ENCODE peak calls at places on chromosomes 11 and 22, in seven cellular contexts. J, Z, G, Y, I, V and R are unnamed samples.

GRCh38 chr11:71311176-71311925 is 59.0 kb upstream of the SHANK2 start:
- DNase-seq in J (no peak), Z (no peak), G (peak; percentile 10), Y (no peak), I (peak; percentile 38), V (no peak), R (no peak)

GRCh38 chr11:113446938-113447337 is 28.3 kb downstream of the DRD2 start:
- DNase-seq in J (no peak), Z (no peak), G (no peak), Y (no peak), I (no peak), V (peak; percentile 52), R (no peak)

GRCh38 chr22:41524809-41525449 is 19.3 kb downstream of the POLR3H start:
- DNase-seq in J (peak; percentile 57), Z (peak; percentile 37), G (no peak), Y (no peak), I (no peak), V (no peak), R (peak; percentile 33)

GRCh38 chr11:63804259-63804658 is 9.0 kb upstream of the SPINDOC start:
- DNase-seq in J (no peak), Z (no peak), G (no peak), Y (no peak), I (no peak), V (peak; percentile 98), R (no peak)

GRCh38 chr11:35334385-35335090 is 84.8 kb downstream of the SLC1A2 start:
- DNase-seq in J (no peak), Z (no peak), G (no peak), Y (peak; percentile 49), I (no peak), V (no peak), R (no peak)

GRCh38 chr22:40363059-40363458 is 7.3 kb upstream of the SGSM3 start:
- DNase-seq in J (no peak), Z (no peak), G (no peak), Y (no peak), I (no peak), V (no peak), R (no peak)

GRCh38 chr22:46237453-46238158 is 12.5 kb downstream of the CDPF1 start:
- DNase-seq in J (no peak), Z (no peak), G (no peak), Y (no peak), I (no peak), V (no peak), R (no peak)

GRCh38 chr11:118928870-118929495 is 3.3 kb upstream of the BCL9L start:
- DNase-seq in J (peak; percentile 70), Z (no peak), G (peak; percentile 62), Y (peak; percentile 59), I (no peak), V (peak; percentile 71), R (peak; percentile 64)

GRCh38 chr11:69950120-69950519 is 128.0 kb upstream of the ANO1 start:
- DNase-seq in J (no peak), Z (peak; percentile 25), G (no peak), Y (no peak), I (no peak), V (peak; percentile 72), R (no peak)

GRCh38 chr11:10628506-10629236 is 60.2 kb upstream of the LYVE1 start:
- DNase-seq in J (no peak), Z (no peak), G (no peak), Y (no peak), I (no peak), V (no peak), R (no peak)

GRCh38 chr22:50010676-50011446 is 1.7 kb downstream of the IL17REL start:
- DNase-seq in J (no peak), Z (no peak), G (no peak), Y (no peak), I (no peak), V (no peak), R (no peak)

GRCh38 chr11:125224391-125225015 is 60.0 kb downstream of the PKNOX2 start:
- DNase-seq in J (peak; percentile 50), Z (peak; percentile 51), G (no peak), Y (peak; percentile 59), I (no peak), V (peak; percentile 45), R (peak; percentile 51)
- TF ChIP-seq CTCF in J (peak; percentile 8), Z (peak; percentile 60), G (no peak), Y (peak; percentile 48), I (no peak), V (peak; percentile 58), R (peak; percentile 30)

DNA sequence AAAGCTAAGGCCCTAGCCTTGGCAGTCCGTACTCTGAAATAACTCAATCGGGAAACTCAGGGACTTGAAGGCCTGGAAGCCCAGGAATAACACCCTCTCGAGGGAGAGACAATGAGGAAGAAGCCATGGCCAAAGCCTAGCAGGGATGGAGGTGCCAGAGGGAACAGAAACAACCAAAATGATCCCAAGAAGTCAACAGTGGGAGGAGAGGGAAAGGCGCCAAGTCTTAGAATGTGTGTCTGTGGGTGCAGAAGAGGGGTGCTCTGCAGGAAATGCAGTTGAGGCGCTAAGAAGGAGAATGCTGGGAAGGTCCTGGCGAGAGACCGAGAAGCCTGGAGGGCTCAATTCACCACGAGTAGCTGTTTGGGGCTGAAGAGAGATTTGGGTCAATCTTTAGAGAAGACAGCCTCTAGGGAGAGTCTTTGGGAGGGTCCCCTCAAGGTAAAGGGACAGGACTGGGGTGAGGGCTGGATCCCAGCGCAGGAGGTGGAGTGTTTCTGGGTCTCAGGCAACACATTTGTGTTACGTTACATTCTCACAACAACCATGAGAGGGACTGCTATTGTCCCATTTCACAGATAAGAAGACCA is 760 bp upstream of the MAPK8IP1 start:
- DNase-seq in J (no peak), Z (no peak), G (no peak), Y (no peak), I (no peak), V (no peak), R (no peak)
- H3K4me3 ChIP-seq in J (no peak overlapping the region), Z (no peak overlapping the region), G (peak overlapping the region; percentile 44), Y (no peak overlapping the region), I (no peak overlapping the region), V (no peak overlapping the region), R (no peak overlapping the region)

GRCh38 chr22:38451864-38452263 is 3.1 kb downstream of the KCNJ4 start:
- DNase-seq in J (no peak), Z (no peak), G (no peak), Y (no peak), I (no peak), V (no peak), R (no peak)
- TF ChIP-seq CTCF in J (no peak), Z (no peak), G (no peak), Y (no peak), I (no peak), V (no peak), R (no peak)

DNA sequence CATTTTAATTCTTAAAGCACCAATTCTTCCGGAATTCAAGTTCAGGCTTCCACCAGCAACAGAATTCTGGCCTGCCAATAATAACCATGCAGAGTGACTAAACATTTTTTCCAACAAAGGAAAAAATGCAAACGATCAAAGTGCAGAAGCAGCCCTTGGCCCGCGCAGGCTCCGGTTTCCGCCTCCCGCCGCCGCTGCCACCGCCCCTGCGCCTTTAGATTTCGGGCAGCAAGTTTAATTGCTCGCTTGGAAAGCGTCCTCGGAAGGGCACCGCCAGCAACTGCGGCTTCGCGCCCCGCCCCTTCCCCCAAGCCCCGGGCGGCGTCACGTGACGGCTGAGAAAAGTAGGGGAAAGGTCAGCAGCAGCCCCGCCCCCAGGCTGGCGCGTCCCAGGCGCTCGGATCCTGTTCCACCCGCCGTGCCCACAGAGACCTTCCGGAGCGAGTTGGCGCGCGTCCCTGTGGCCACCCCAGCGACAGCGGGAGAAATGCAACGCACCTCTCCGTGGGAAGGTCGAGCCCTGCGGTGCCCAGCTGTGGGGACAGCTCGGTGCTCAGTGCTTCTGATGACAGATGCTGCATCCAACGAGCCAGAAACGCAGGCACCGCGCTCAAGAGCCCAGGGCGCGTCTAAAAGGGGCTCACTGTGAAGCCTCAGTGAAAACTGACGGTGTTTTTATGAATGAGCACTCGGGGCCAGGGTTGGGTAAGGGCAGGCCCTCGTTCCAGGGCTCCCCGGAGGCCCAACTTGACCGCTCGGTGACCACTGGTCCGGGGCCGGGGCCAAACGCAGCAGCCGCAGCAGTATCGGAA is 2.5 kb downstream of the CPT1A start:
- DNase-seq in J (peak; percentile 93), Z (peak; percentile 55), G (peak; percentile 97), Y (peak; percentile 93), I (peak; percentile 98), V (peak; percentile 96), R (peak; percentile 89)
- H3K4me3 ChIP-seq in J (peak overlapping the region; percentile 87), Z (peak overlapping the region; percentile 54), G (peak overlapping the region; percentile 99), Y (peak overlapping the region; percentile 72), I (peak overlapping the region; percentile 81), V (peak overlapping the region; percentile 78), R (peak overlapping the region; percentile 42)

GRCh38 chr11:13368041-13368446 is 90.5 kb downstream of the BMAL1 start:
- DNase-seq in J (no peak), Z (peak; percentile 35), G (no peak), Y (peak; percentile 15), I (no peak), V (no peak), R (peak; percentile 5)
- TF ChIP-seq CTCF in J (no peak), Z (no peak), G (no peak), Y (no peak), I (no peak), V (no peak), R (no peak)

DNA sequence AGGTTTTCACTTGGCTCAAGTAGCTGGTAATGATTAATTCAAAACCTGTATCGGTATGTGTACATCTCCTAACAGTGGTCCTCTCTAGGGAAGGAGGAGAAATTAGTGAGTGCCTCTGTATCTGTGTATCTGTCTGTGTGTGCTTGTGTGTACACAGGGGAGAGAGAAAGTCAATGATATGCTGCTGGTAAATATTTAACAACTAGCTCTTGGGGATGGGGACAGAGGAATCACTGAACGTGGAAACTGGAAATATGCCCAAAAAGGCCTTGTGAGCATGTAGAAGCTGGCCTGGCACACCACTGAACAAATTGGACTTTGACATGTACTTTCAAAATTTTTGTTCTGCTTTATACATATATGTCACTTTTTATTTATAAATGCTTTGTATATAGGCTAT is 214.0 kb upstream of the SYN3 start:
- DNase-seq in J (no peak), Z (no peak), G (no peak), Y (no peak), I (no peak), V (no peak), R (no peak)
- H3K4me3 ChIP-seq in J (no peak overlapping the region), Z (no peak overlapping the region), G (no peak overlapping the region), Y (no peak overlapping the region), I (no peak overlapping the region), V (no peak overlapping the region), R (no peak overlapping the region)

DNA sequence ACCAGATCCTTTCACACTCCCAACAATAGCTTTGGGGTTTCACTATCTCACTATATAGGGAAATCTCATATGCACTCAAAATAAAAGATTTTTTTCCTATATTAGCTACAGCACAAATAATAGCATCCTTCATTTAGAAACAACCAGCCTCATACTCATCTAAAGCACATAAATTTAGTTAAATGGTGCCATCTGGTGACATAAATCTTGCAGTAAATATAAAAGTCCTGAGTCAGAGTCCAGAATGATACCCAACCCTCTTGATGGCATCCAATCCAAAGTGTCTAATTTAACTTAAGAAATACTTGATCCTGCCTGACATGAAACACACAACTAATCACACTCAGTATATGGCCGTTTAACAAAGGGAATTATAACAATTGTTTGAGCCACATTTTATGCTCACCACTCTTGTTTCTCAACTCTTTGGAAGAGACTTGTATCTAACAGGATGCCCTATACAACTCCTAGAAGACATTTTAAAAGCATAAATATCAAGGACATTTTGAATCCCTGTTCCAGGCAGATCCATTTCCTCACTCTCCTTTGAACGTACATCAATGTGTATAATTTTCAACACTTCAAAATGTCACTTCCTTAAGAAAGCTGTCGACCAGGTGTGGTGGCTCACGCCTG is 36.2 kb downstream of the DLG2 start:
- DNase-seq in J (no peak), Z (peak; percentile 2), G (no peak), Y (peak; percentile 38), I (no peak), V (peak; percentile 82), R (peak; percentile 66)
- TF ChIP-seq CTCF in J (no peak), Z (peak; percentile 14), G (no peak), Y (no peak), I (no peak), V (peak; percentile 77), R (no peak)